ENCODE peak calls at places on chromosomes 1 and 21, in six cellular contexts. One of them, this sample, is unnamed.

GRCh38 chr1:238653693-238654321 is 732.6 kb upstream of the CHRM3 start:
- DNase-seq in substantia nigra: no peak
- DNase-seq in bronchial epithelial cell: peak; percentile 4
- DNase-seq in NCI-H1092: no peak
- DNase-seq in brain microvascular endothelial cell: peak; percentile 79
- DNase-seq in islet precursor cell: no peak
- DNase-seq in this sample: no peak

GRCh38 chr21:45152265-45152746 is 77.9 kb downstream of the ADARB1 start:
- DNase-seq in substantia nigra: no peak
- DNase-seq in bronchial epithelial cell: no peak
- DNase-seq in NCI-H1092: no peak
- DNase-seq in brain microvascular endothelial cell: peak; percentile 61
- DNase-seq in islet precursor cell: peak; percentile 88
- DNase-seq in this sample: peak; percentile 21

GRCh38 chr1:37811027-37811655 is 3.1 kb upstream of the YRDC start:
- DNase-seq in substantia nigra: peak; percentile 49
- DNase-seq in bronchial epithelial cell: peak; percentile 62
- DNase-seq in NCI-H1092: peak; percentile 70
- DNase-seq in brain microvascular endothelial cell: peak; percentile 83
- DNase-seq in islet precursor cell: peak; percentile 85
- DNase-seq in this sample: peak; percentile 14

GRCh38 chr1:232620356-232620841 is 9.5 kb downstream of the SIPA1L2 start:
- DNase-seq in substantia nigra: no peak
- DNase-seq in bronchial epithelial cell: peak; percentile 69
- DNase-seq in NCI-H1092: peak; percentile 91
- DNase-seq in brain microvascular endothelial cell: peak; percentile 52
- DNase-seq in islet precursor cell: peak; percentile 60
- DNase-seq in this sample: peak; percentile 71

GRCh38 chr1:115796897-115797296 is 28.4 kb upstream of the CASQ2 start:
- DNase-seq in substantia nigra: no peak
- DNase-seq in bronchial epithelial cell: no peak
- DNase-seq in NCI-H1092: no peak
- DNase-seq in brain microvascular endothelial cell: no peak
- DNase-seq in islet precursor cell: no peak
- DNase-seq in this sample: no peak

GRCh38 chr1:65146908-65147423 is 1.0 kb upstream of the AK4 start:
- DNase-seq in substantia nigra: no peak
- DNase-seq in bronchial epithelial cell: peak; percentile 28
- DNase-seq in NCI-H1092: no peak
- DNase-seq in brain microvascular endothelial cell: no peak
- DNase-seq in islet precursor cell: no peak
- DNase-seq in this sample: no peak

GRCh38 chr1:242219298-242219901 is 220.5 kb upstream of the MAP1LC3C start:
- DNase-seq in substantia nigra: no peak
- DNase-seq in bronchial epithelial cell: peak; percentile 71
- DNase-seq in NCI-H1092: no peak
- DNase-seq in brain microvascular endothelial cell: no peak
- DNase-seq in islet precursor cell: no peak
- DNase-seq in this sample: no peak

GRCh38 chr1:228101994-228102790 is 933 bp downstream of the C1orf35 start:
- DNase-seq in substantia nigra: no peak
- DNase-seq in bronchial epithelial cell: no peak
- DNase-seq in NCI-H1092: no peak
- DNase-seq in brain microvascular endothelial cell: no peak
- DNase-seq in islet precursor cell: peak; percentile 84
- DNase-seq in this sample: no peak

GRCh38 chr1:234697741-234698140 is 87.8 kb upstream of the IRF2BP2 start:
- DNase-seq in substantia nigra: no peak
- DNase-seq in bronchial epithelial cell: no peak
- DNase-seq in NCI-H1092: no peak
- DNase-seq in brain microvascular endothelial cell: no peak
- DNase-seq in islet precursor cell: no peak
- DNase-seq in this sample: no peak

GRCh38 chr1:87942165-87942564 is 613.5 kb downstream of the LMO4 start:
- DNase-seq in substantia nigra: no peak
- DNase-seq in bronchial epithelial cell: no peak
- DNase-seq in NCI-H1092: no peak
- DNase-seq in brain microvascular endothelial cell: no peak
- DNase-seq in islet precursor cell: no peak
- DNase-seq in this sample: no peak

GRCh38 chr1:197981546-197981945 is 64.4 kb downstream of the LHX9 start:
- DNase-seq in substantia nigra: no peak
- DNase-seq in bronchial epithelial cell: no peak
- DNase-seq in NCI-H1092: no peak
- DNase-seq in brain microvascular endothelial cell: no peak
- DNase-seq in islet precursor cell: no peak
- DNase-seq in this sample: no peak

GRCh38 chr1:226309398-226310122 is 596 bp upstream of the LIN9 start:
- DNase-seq in substantia nigra: peak; percentile 14
- DNase-seq in bronchial epithelial cell: no peak
- DNase-seq in NCI-H1092: peak; percentile 51
- DNase-seq in brain microvascular endothelial cell: peak; percentile 12
- DNase-seq in islet precursor cell: no peak
- DNase-seq in this sample: no peak

GRCh38 chr1:217274416-217274815 is 356.5 kb downstream of the GPATCH2 start:
- DNase-seq in substantia nigra: no peak
- DNase-seq in bronchial epithelial cell: no peak
- DNase-seq in NCI-H1092: no peak
- DNase-seq in brain microvascular endothelial cell: peak; percentile 9
- DNase-seq in islet precursor cell: no peak
- DNase-seq in this sample: no peak

GRCh38 chr1:2856076-2856390 is 54.5 kb upstream of the TTC34 start:
- DNase-seq in substantia nigra: no peak
- DNase-seq in bronchial epithelial cell: no peak
- DNase-seq in NCI-H1092: no peak
- DNase-seq in brain microvascular endothelial cell: no peak
- DNase-seq in islet precursor cell: no peak
- DNase-seq in this sample: no peak

GRCh38 chr21:44337941-44338895 is 972 bp downstream of the CFAP410 start:
- DNase-seq in substantia nigra: peak; percentile 72
- DNase-seq in bronchial epithelial cell: peak; percentile 60
- DNase-seq in NCI-H1092: peak; percentile 15
- DNase-seq in brain microvascular endothelial cell: peak; percentile 47
- DNase-seq in islet precursor cell: peak; percentile 78
- DNase-seq in this sample: peak; percentile 56

GRCh38 chr1:198776602-198777029 is 137.8 kb downstream of the PTPRC start:
- DNase-seq in substantia nigra: no peak
- DNase-seq in bronchial epithelial cell: peak; percentile 93
- DNase-seq in NCI-H1092: no peak
- DNase-seq in brain microvascular endothelial cell: peak; percentile 97
- DNase-seq in islet precursor cell: peak; percentile 91
- DNase-seq in this sample: peak; percentile 20

GRCh38 chr1:113770031-113770430 is 10.7 kb upstream of the PHTF1 start:
- DNase-seq in substantia nigra: no peak
- DNase-seq in bronchial epithelial cell: no peak
- DNase-seq in NCI-H1092: no peak
- DNase-seq in brain microvascular endothelial cell: no peak
- DNase-seq in islet precursor cell: no peak
- DNase-seq in this sample: no peak

GRCh38 chr1:117967900-117968299 is 38.4 kb downstream of the WDR3 start:
- DNase-seq in substantia nigra: no peak
- DNase-seq in bronchial epithelial cell: peak; percentile 74
- DNase-seq in NCI-H1092: peak; percentile 73
- DNase-seq in brain microvascular endothelial cell: no peak
- DNase-seq in islet precursor cell: no peak
- DNase-seq in this sample: no peak

GRCh38 chr1:166952002-166952746 is 23.2 kb downstream of the ILDR2 start:
- DNase-seq in substantia nigra: no peak
- DNase-seq in bronchial epithelial cell: peak; percentile 60
- DNase-seq in NCI-H1092: no peak
- DNase-seq in brain microvascular endothelial cell: peak; percentile 86
- DNase-seq in islet precursor cell: peak; percentile 69
- DNase-seq in this sample: no peak

GRCh38 chr1:64743954-64744491 is 852 bp upstream of the RAVER2 start:
- DNase-seq in substantia nigra: no peak
- DNase-seq in bronchial epithelial cell: no peak
- DNase-seq in NCI-H1092: no peak
- DNase-seq in brain microvascular endothelial cell: no peak
- DNase-seq in islet precursor cell: no peak
- DNase-seq in this sample: no peak

GRCh38 chr1:35556494-35557117 is 597 bp downstream of the KIAA0319L start:
- DNase-seq in substantia nigra: no peak
- DNase-seq in bronchial epithelial cell: no peak
- DNase-seq in NCI-H1092: peak; percentile 29
- DNase-seq in brain microvascular endothelial cell: no peak
- DNase-seq in islet precursor cell: no peak
- DNase-seq in this sample: no peak

GRCh38 chr21:20856926-20857325 is 141.3 kb upstream of the NCAM2 start:
- DNase-seq in substantia nigra: no peak
- DNase-seq in bronchial epithelial cell: no peak
- DNase-seq in NCI-H1092: peak; percentile 80
- DNase-seq in brain microvascular endothelial cell: no peak
- DNase-seq in islet precursor cell: no peak
- DNase-seq in this sample: no peak

GRCh38 chr21:44443891-44444285 is 11.4 kb upstream of the LRRC3 start:
- DNase-seq in substantia nigra: no peak
- DNase-seq in bronchial epithelial cell: no peak
- DNase-seq in NCI-H1092: no peak
- DNase-seq in brain microvascular endothelial cell: no peak
- DNase-seq in islet precursor cell: no peak
- DNase-seq in this sample: no peak

GRCh38 chr1:225460737-225461532 is 33.1 kb upstream of the LBR start:
- DNase-seq in substantia nigra: no peak
- DNase-seq in bronchial epithelial cell: peak; percentile 45
- DNase-seq in NCI-H1092: no peak
- DNase-seq in brain microvascular endothelial cell: no peak
- DNase-seq in islet precursor cell: peak; percentile 54
- DNase-seq in this sample: no peak

GRCh38 chr1:78003882-78004718 is 639 bp upstream of the DNAJB4 start:
- DNase-seq in substantia nigra: no peak
- DNase-seq in bronchial epithelial cell: peak; percentile 80
- DNase-seq in NCI-H1092: no peak
- DNase-seq in brain microvascular endothelial cell: peak; percentile 61
- DNase-seq in islet precursor cell: peak; percentile 92
- DNase-seq in this sample: peak; percentile 79

GRCh38 chr1:228003461-228004330 is 3.1 kb upstream of the WNT3A start:
- DNase-seq in substantia nigra: no peak
- DNase-seq in bronchial epithelial cell: no peak
- DNase-seq in NCI-H1092: no peak
- DNase-seq in brain microvascular endothelial cell: no peak
- DNase-seq in islet precursor cell: no peak
- DNase-seq in this sample: no peak

GRCh38 chr1:6352138-6352563 is 41.4 kb downstream of the ACOT7 start:
- DNase-seq in substantia nigra: no peak
- DNase-seq in bronchial epithelial cell: peak; percentile 41
- DNase-seq in NCI-H1092: no peak
- DNase-seq in brain microvascular endothelial cell: no peak
- DNase-seq in islet precursor cell: peak; percentile 95
- DNase-seq in this sample: no peak

GRCh38 chr21:36504067-36505058 is 24.4 kb upstream of the CLDN14 start:
- DNase-seq in substantia nigra: no peak
- DNase-seq in bronchial epithelial cell: peak; percentile 42
- DNase-seq in NCI-H1092: peak; percentile 34
- DNase-seq in brain microvascular endothelial cell: peak; percentile 45
- DNase-seq in islet precursor cell: no peak
- DNase-seq in this sample: no peak

GRCh38 chr1:228989992-228990827 is 254.9 kb downstream of the RHOU start:
- DNase-seq in substantia nigra: no peak
- DNase-seq in bronchial epithelial cell: no peak
- DNase-seq in NCI-H1092: peak; percentile 86
- DNase-seq in brain microvascular endothelial cell: no peak
- DNase-seq in islet precursor cell: peak; percentile 58
- DNase-seq in this sample: peak; percentile 69

GRCh38 chr1:59570524-59570923 is 244.2 kb upstream of the HOOK1 start:
- DNase-seq in substantia nigra: no peak
- DNase-seq in bronchial epithelial cell: peak; percentile 33
- DNase-seq in NCI-H1092: no peak
- DNase-seq in brain microvascular endothelial cell: peak; percentile 35
- DNase-seq in islet precursor cell: no peak
- DNase-seq in this sample: peak; percentile 17

GRCh38 chr1:183034682-183035081 is 11.5 kb downstream of the LAMC1 start:
- DNase-seq in substantia nigra: no peak
- DNase-seq in bronchial epithelial cell: no peak
- DNase-seq in NCI-H1092: no peak
- DNase-seq in brain microvascular endothelial cell: no peak
- DNase-seq in islet precursor cell: no peak
- DNase-seq in this sample: no peak